ENCODE peak calls at places on chromosomes 2 and 18, in ten cellular contexts. C, A, B, M, J, G, H, V, X and K are unnamed samples.

GRCh38 chr18:61820842-61821241 is 72.0 kb downstream of the RNF152 start:
- DNase-seq in C (no peak), A (no peak), B (no peak), M (no peak), J (no peak), G (no peak), H (peak), V (no peak), X (no peak), K (no peak)

GRCh38 chr2:76953733-76954347 is 568.3 kb downstream of the LRRTM4 start:
- DNase-seq in C (no peak), A (peak), B (no peak), M (no peak), J (peak), G (no peak), H (peak), V (peak), X (peak), K (peak)

GRCh38 chr18:59202258-59202820 is 17.6 kb upstream of the GRP start:
- DNase-seq in C (no peak), A (no peak), B (no peak), M (no peak), J (no peak), G (no peak), H (no peak), V (no peak), X (no peak), K (no peak)

GRCh38 chr2:86062043-86062442 is 43.6 kb downstream of the POLR1A start:
- DNase-seq in C (peak), A (no peak), B (peak), M (no peak), J (no peak), G (no peak), H (peak), V (no peak), X (no peak), K (no peak)

GRCh38 chr2:24984912-24985311 is 13.2 kb upstream of the DNAJC27 start:
- DNase-seq in C (no peak), A (no peak), B (no peak), M (no peak), J (no peak), G (peak), H (peak), V (no peak), X (peak), K (no peak)

GRCh38 chr2:13638181-13638580 is 921.4 kb downstream of the TRIB2 start:
- DNase-seq in C (no peak), A (no peak), B (no peak), M (no peak), J (no peak), G (no peak), H (peak), V (no peak), X (no peak), K (no peak)

GRCh38 chr2:118246726-118247125 is 158.5 kb downstream of the INSIG2 start:
- DNase-seq in C (no peak), A (peak), B (no peak), M (no peak), J (no peak), G (no peak), H (no peak), V (no peak), X (peak), K (no peak)

GRCh38 chr2:27922842-27923241 is 32.3 kb downstream of the BABAM2 start:
- DNase-seq in C (no peak), A (no peak), B (no peak), M (no peak), J (no peak), G (no peak), H (no peak), V (no peak), X (no peak), K (no peak)

GRCh38 chr2:43311276-43311675 is 84.9 kb upstream of the ZFP36L2 start:
- DNase-seq in C (no peak), A (no peak), B (no peak), M (no peak), J (no peak), G (no peak), H (peak), V (no peak), X (no peak), K (no peak)

DNA sequence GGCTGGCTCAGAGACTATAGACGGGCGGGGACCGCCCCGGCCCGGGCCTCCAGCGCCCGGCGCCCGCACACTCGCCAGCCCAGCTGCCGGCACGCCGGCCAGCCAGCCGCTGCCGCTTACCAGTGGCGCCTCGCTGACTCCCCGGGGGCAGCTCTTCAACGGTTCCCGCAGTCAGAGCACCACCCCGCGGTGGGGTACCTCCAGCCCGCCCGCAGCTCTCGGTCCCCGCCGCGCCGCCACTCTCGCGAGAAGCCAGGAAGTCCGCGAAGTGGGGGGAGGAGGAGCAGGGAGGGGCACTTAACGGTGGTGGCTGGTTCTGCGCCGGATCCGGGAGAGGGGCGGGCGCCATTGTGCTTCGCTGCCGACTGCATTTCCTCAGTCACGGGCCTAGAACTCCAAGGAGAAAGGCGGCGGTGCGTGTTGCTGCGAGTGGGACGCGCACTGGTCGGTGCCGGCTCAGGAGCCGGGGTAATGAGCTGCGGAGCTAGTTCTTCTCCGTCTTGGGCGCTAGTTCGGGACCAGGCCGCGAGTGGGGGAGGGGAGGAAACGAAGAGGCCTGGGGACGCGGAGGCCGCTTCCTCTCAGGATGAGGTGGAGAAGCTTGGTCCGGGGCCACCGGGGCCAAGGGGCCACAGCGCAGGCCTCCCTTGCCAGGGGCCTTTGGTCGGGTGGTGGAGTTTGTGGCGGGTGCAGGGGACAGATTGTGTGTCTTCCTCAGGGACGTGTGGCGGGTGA is at the start of gene MARCHF7:
- DNase-seq in C (peak), A (peak), B (peak), M (peak), J (peak), G (peak), H (peak), V (peak), X (peak), K (peak)
- TF ChIP-seq POLR2A in C (peak), A (peak), B (peak), M (peak), J (peak), G (peak), H (peak), V (peak), X (peak), K (peak)

GRCh38 chr2:37671013-37671815 is at the start of gene CDC42EP3:
- DNase-seq in C (peak), A (peak), B (peak), M (peak), J (peak), G (peak), H (no peak), V (peak), X (peak), K (peak)
- TF ChIP-seq POLR2A in C (peak), A (peak), B (peak), M (peak), J (peak), G (peak), H (peak), V (peak), X (no peak), K (no peak)

GRCh38 chr2:99404800-99405669 is 67.8 kb downstream of the EIF5B start:
- DNase-seq in C (no peak), A (no peak), B (no peak), M (no peak), J (no peak), G (no peak), H (no peak), V (no peak), X (no peak), K (peak)
- TF ChIP-seq POLR2A in C (no peak), A (no peak), B (no peak), M (peak), J (no peak), G (no peak), H (no peak), V (no peak), X (no peak), K (no peak)

GRCh38 chr18:36287653-36288052 is 9.9 kb upstream of the FHOD3 start:
- DNase-seq in C (no peak), A (no peak), B (no peak), M (no peak), J (no peak), G (no peak), H (no peak), V (no peak), X (no peak), K (no peak)

GRCh38 chr18:36281941-36282340 is 15.6 kb upstream of the FHOD3 start:
- DNase-seq in C (no peak), A (no peak), B (no peak), M (no peak), J (no peak), G (no peak), H (no peak), V (no peak), X (peak), K (no peak)

GRCh38 chr18:36284268-36284667 is 13.2 kb upstream of the FHOD3 start:
- DNase-seq in C (no peak), A (no peak), B (no peak), M (no peak), J (no peak), G (no peak), H (no peak), V (no peak), X (no peak), K (no peak)

GRCh38 chr18:36283448-36283847 is 14.1 kb upstream of the FHOD3 start:
- DNase-seq in C (no peak), A (no peak), B (no peak), M (no peak), J (no peak), G (no peak), H (no peak), V (no peak), X (no peak), K (no peak)

GRCh38 chr18:36284671-36285295 is 12.7 kb upstream of the FHOD3 start:
- DNase-seq in C (peak), A (peak), B (peak), M (no peak), J (peak), G (peak), H (peak), V (peak), X (peak), K (peak)
- TF ChIP-seq POLR2A in C (no peak), A (no peak), B (no peak), M (no peak), J (no peak), G (no peak), H (peak), V (no peak), X (no peak), K (no peak)

GRCh38 chr2:65430515-65431416 is 1.6 kb downstream of the SPRED2 start:
- DNase-seq in C (peak), A (peak), B (peak), M (no peak), J (peak), G (peak), H (peak), V (peak), X (peak), K (peak)

GRCh38 chr2:65429799-65430514 is 2.4 kb downstream of the SPRED2 start:
- DNase-seq in C (no peak), A (no peak), B (no peak), M (no peak), J (no peak), G (peak), H (no peak), V (no peak), X (no peak), K (no peak)

GRCh38 chr2:65434592-65435241 is 2.3 kb upstream of the SPRED2 start:
- DNase-seq in C (no peak), A (no peak), B (no peak), M (no peak), J (no peak), G (no peak), H (no peak), V (no peak), X (no peak), K (no peak)

GRCh38 chr2:65431417-65432226 is 777 bp downstream of the SPRED2 start:
- DNase-seq in C (no peak), A (peak), B (no peak), M (no peak), J (peak), G (peak), H (peak), V (peak), X (peak), K (peak)

GRCh38 chr2:65432227-65433190 is at the start of gene SPRED2:
- DNase-seq in C (peak), A (peak), B (peak), M (peak), J (peak), G (peak), H (peak), V (peak), X (peak), K (peak)
- TF ChIP-seq POLR2A in C (peak), A (peak), B (peak), M (no peak), J (no peak), G (peak), H (peak), V (no peak), X (no peak), K (peak)

GRCh38 chr2:152241956-152242355 is 66.4 kb upstream of the STAM2 start:
- DNase-seq in C (no peak), A (no peak), B (no peak), M (no peak), J (no peak), G (no peak), H (no peak), V (no peak), X (no peak), K (no peak)

GRCh38 chr2:152243723-152244122 is 68.2 kb upstream of the STAM2 start:
- DNase-seq in C (no peak), A (no peak), B (no peak), M (no peak), J (no peak), G (no peak), H (no peak), V (no peak), X (no peak), K (no peak)

GRCh38 chr2:152240559-152241231 is 65.1 kb upstream of the STAM2 start:
- DNase-seq in C (no peak), A (no peak), B (no peak), M (no peak), J (no peak), G (no peak), H (peak), V (no peak), X (no peak), K (no peak)

GRCh38 chr2:152244241-152244640 is 68.7 kb upstream of the STAM2 start:
- DNase-seq in C (no peak), A (no peak), B (no peak), M (no peak), J (no peak), G (no peak), H (no peak), V (no peak), X (no peak), K (no peak)

DNA sequence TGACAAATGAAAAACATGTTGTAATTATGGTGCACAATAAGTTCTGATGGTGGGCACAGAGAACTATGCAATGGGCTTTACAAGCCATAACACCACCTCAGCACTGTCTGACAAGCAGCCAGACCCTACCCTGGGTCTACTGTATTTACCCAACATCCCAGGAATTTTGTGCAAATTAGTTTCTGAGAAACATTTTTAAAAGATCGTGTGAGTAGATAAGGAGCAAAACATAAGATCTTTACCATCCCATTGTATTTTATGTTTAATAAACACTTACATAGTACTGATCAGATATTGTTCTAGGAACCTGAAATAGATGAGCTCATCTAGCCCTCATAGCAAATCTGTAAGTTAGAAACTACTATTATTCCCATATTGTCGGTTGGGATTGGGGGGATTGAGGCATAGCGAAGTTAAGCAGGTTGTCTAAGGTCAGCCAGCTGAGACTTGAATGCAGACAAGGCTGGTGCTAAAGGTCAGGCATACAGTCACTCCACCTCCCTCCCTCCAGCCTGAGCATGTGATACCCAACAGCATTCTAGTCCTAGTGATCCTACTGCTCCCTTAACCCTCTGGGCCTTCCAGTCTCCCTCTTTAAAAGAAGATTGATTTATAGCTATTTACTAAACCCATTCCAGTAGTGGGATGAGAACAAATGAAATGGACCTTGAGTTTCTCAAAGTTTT is 67.4 kb upstream of the STAM2 start:
- DNase-seq in C (no peak), A (no peak), B (no peak), M (no peak), J (no peak), G (no peak), H (no peak), V (no peak), X (no peak), K (no peak)
- TF ChIP-seq POLR2A in C (no peak), A (no peak), B (no peak), M (no peak), J (no peak), G (no peak), H (no peak), V (no peak), X (no peak), K (no peak)

GRCh38 chr2:45672138-45672537 is 20.7 kb downstream of the PRKCE start:
- DNase-seq in C (no peak), A (no peak), B (no peak), M (no peak), J (no peak), G (no peak), H (no peak), V (no peak), X (no peak), K (no peak)

GRCh38 chr2:45678791-45679348 is 27.4 kb downstream of the PRKCE start:
- DNase-seq in C (no peak), A (no peak), B (no peak), M (no peak), J (no peak), G (no peak), H (no peak), V (no peak), X (no peak), K (no peak)

GRCh38 chr2:45676088-45676487 is 24.6 kb downstream of the PRKCE start:
- DNase-seq in C (no peak), A (no peak), B (no peak), M (no peak), J (no peak), G (no peak), H (no peak), V (no peak), X (no peak), K (no peak)

GRCh38 chr2:45674035-45674791 is 22.7 kb downstream of the PRKCE start:
- DNase-seq in C (no peak), A (no peak), B (no peak), M (no peak), J (no peak), G (no peak), H (peak), V (no peak), X (no peak), K (no peak)

GRCh38 chr2:45675130-45675812 is 23.8 kb downstream of the PRKCE start:
- DNase-seq in C (no peak), A (peak), B (no peak), M (no peak), J (no peak), G (no peak), H (no peak), V (peak), X (no peak), K (no peak)
- TF ChIP-seq POLR2A in C (no peak), A (no peak), B (no peak), M (no peak), J (no peak), G (no peak), H (no peak), V (no peak), X (no peak), K (no peak)

GRCh38 chr2:199704358-199705238 is 146.4 kb downstream of the FTCDNL1 start:
- DNase-seq in C (peak), A (peak), B (peak), M (no peak), J (peak), G (no peak), H (peak), V (peak), X (peak), K (peak)
- TF ChIP-seq POLR2A in C (no peak), A (no peak), B (no peak), M (no peak), J (no peak), G (no peak), H (no peak), V (no peak), X (no peak), K (no peak)

GRCh38 chr18:3450358-3451107 is 561 bp downstream of the TGIF1 start:
- DNase-seq in C (no peak), A (peak), B (no peak), M (no peak), J (peak), G (peak), H (peak), V (peak), X (peak), K (peak)

GRCh38 chr18:3452750-3453539 is 3.0 kb downstream of the TGIF1 start:
- DNase-seq in C (no peak), A (no peak), B (no peak), M (no peak), J (no peak), G (peak), H (peak), V (peak), X (no peak), K (peak)

GRCh38 chr18:3451166-3451988 is 1.4 kb downstream of the TGIF1 start:
- DNase-seq in C (peak), A (peak), B (no peak), M (no peak), J (peak), G (peak), H (peak), V (peak), X (peak), K (peak)

GRCh38 chr18:3453540-3454364 is 3.8 kb downstream of the TGIF1 start:
- DNase-seq in C (no peak), A (peak), B (no peak), M (no peak), J (peak), G (peak), H (peak), V (peak), X (peak), K (peak)

DNA sequence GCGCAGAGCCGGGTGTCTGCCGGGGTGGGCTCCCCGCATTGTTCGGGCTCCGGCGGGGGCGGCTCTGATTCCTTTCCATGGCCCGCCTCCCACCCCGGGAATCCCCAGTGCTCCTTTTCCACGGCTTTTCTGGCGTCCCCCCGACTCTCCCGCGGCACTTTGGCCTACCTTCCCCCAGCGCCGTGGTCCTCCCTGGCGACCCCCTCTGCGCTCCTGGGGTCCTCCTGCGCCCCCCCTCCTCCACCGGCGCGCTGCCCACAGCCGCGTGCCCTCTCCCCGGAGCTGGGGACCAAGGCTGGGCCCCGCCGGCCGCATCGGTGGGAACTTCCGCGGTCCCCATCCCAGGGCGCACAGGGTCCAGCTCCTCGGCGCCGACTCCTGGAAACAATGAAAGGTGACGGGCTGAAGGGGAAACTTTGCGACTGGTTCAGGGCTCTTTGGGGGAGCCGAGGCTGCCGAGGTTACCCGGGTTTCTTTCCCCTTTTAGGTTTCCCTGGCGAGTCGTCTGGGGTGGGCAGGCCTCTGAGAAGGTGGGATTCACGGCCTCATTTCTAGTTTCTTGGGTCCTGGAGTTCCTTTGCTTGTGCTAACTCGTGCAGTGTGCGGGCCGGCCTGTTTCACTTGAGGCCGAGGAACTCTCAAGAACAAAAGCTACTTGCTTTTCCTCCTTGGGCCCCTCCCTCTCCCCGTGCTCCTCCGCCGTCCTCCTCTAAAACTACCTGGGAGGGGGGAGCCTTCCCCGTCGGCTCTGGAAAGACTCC is 2.2 kb downstream of the TGIF1 start:
- DNase-seq in C (no peak), A (peak), B (no peak), M (no peak), J (peak), G (peak), H (peak), V (peak), X (peak), K (peak)
- TF ChIP-seq POLR2A in C (no peak), A (no peak), B (no peak), M (no peak), J (no peak), G (peak), H (peak), V (peak), X (no peak), K (peak)